ENCODE peak calls at places on chromosome 17, in four cellular contexts. J is RWPE2, H is neuronal stem cell, W is DMS153. V is an unnamed sample.

GRCh38 chr17:42284020-42284369 is 4.3 kb upstream of the STAT5A start:
- DNase-seq in W (no peak), H (no peak), J (no peak), V (peak)

GRCh38 chr17:63142836-63143235 is 176.8 kb downstream of the TANC2 start:
- DNase-seq in H (no peak), W (no peak), J (no peak), V (no peak)

GRCh38 chr17:7404737-7405412 is 978 bp upstream of the TMEM256 start:
- DNase-seq in J (no peak), H (peak), W (no peak), V (peak)

GRCh38 chr17:72502111-72502939 is 381.5 kb downstream of the SOX9 start:
- DNase-seq in H (no peak), W (no peak), J (no peak), V (no peak)

GRCh38 chr17:27531469-27531948 is 75.3 kb downstream of the KSR1 start:
- DNase-seq in W (no peak), J (no peak), H (no peak), V (no peak)

GRCh38 chr17:1422907-1423306 is 22.9 kb upstream of the YWHAE start:
- DNase-seq in H (no peak), J (peak), W (no peak), V (no peak)

GRCh38 chr17:44385287-44386181 is 3.9 kb downstream of the ITGA2B start:
- DNase-seq in J (no peak), W (peak), H (peak), V (peak)

GRCh38 chr17:74214642-74215331 is 1.4 kb downstream of the TTYH2 start:
- DNase-seq in J (no peak), W (no peak), H (no peak), V (peak)

GRCh38 chr17:64124609-64125008 is 5.3 kb downstream of the ERN1 start:
- DNase-seq in H (no peak), J (no peak), W (no peak), V (no peak)

GRCh38 chr17:65191805-65192740 is 54.9 kb downstream of the RGS9 start:
- DNase-seq in J (no peak), H (no peak), W (no peak), V (no peak)

GRCh38 chr17:68456529-68457167 is 648 bp downstream of the WIPI1 start:
- DNase-seq in J (peak), W (peak), H (peak), V (peak)

GRCh38 chr17:63276376-63276775 is 169.7 kb downstream of the CYB561 start:
- DNase-seq in J (no peak), W (no peak), H (no peak), V (no peak)

GRCh38 chr17:70084476-70084875 is 9.5 kb downstream of the KCNJ16 start:
- DNase-seq in H (no peak), W (no peak), J (no peak), V (no peak)